ENCODE peak calls at places on chromosomes 6 and 20, in ten cellular contexts. L, A, S, K, D, R, G, Q, Z and J are unnamed samples.

GRCh38 chr20:60040471-60041162 is 82.4 kb downstream of the CDH26 start:
- DNase-seq in L (no peak), A (no peak), S (no peak), K (no peak), D (no peak), R (no peak), G (no peak), Q (no peak), Z (no peak), J (no peak)

GRCh38 chr20:62360854-62361798 is 6.0 kb downstream of the LAMA5 start:
- DNase-seq in L (no peak), A (no peak), S (no peak), K (no peak), D (peak; percentile 66), R (peak; percentile 39), G (no peak), Q (no peak), Z (no peak), J (no peak)

GRCh38 chr20:23646106-23646958 is 8.6 kb upstream of the CST3 start:
- DNase-seq in L (no peak), A (no peak), S (no peak), K (no peak), D (no peak), R (no peak), G (no peak), Q (no peak), Z (no peak), J (no peak)

GRCh38 chr6:92201618-92202017 is 1217.7 kb downstream of the EPHA7 start:
- DNase-seq in L (no peak), A (no peak), S (no peak), K (no peak), D (no peak), R (no peak), G (no peak), Q (no peak), Z (no peak), J (no peak)

GRCh38 chr6:157264701-157265100 is 58.6 kb downstream of the TMEM242 start:
- DNase-seq in L (peak; percentile 38), A (no peak), S (peak; percentile 56), K (no peak), D (no peak), R (no peak), G (no peak), Q (no peak), Z (no peak), J (no peak)

GRCh38 chr6:154134471-154135147 is 95.6 kb downstream of the OPRM1 start:
- DNase-seq in L (no peak), A (no peak), S (no peak), K (no peak), D (no peak), R (no peak), G (no peak), Q (no peak), Z (no peak), J (no peak)

GRCh38 chr6:150894935-150895686 is 29.6 kb downstream of the MTHFD1L start:
- DNase-seq in L (no peak), A (no peak), S (no peak), K (peak; percentile 61), D (no peak), R (no peak), G (no peak), Q (no peak), Z (no peak), J (peak; percentile 46)

GRCh38 chr6:166325383-166326042 is 16.8 kb downstream of the SFT2D1 start:
- DNase-seq in L (no peak), A (no peak), S (no peak), K (peak; percentile 43), D (no peak), R (no peak), G (no peak), Q (no peak), Z (no peak), J (no peak)

GRCh38 chr6:32973144-32973854 is 4.9 kb downstream of the BRD2 start:
- DNase-seq in L (peak; percentile 68), A (peak; percentile 60), S (peak; percentile 39), K (no peak), D (no peak), R (no peak), G (no peak), Q (no peak), Z (no peak), J (peak; percentile 69)

GRCh38 chr6:17394192-17394611 is 807 bp downstream of the CAP2 start:
- DNase-seq in L (peak; percentile 47), A (peak; percentile 55), S (peak; percentile 46), K (no peak), D (no peak), R (peak; percentile 50), G (peak; percentile 83), Q (no peak), Z (no peak), J (no peak)

GRCh38 chr6:145206247-145206907 is 528.9 kb downstream of the EPM2A start:
- DNase-seq in L (no peak), A (peak; percentile 34), S (no peak), K (no peak), D (no peak), R (no peak), G (no peak), Q (no peak), Z (no peak), J (no peak)

GRCh38 chr20:15703171-15703911 is 869.9 kb downstream of the KIF16B start:
- DNase-seq in L (no peak), A (no peak), S (no peak), K (no peak), D (no peak), R (no peak), G (no peak), Q (no peak), Z (no peak), J (no peak)

GRCh38 chr6:53410508-53411258 is 61.9 kb upstream of the ELOVL5 start:
- DNase-seq in L (peak; percentile 79), A (peak; percentile 52), S (no peak), K (peak; percentile 37), D (peak; percentile 68), R (peak; percentile 19), G (no peak), Q (no peak), Z (no peak), J (peak; percentile 54)

GRCh38 chr6:18492957-18493356 is 105.8 kb downstream of the RNF144B start:
- DNase-seq in L (no peak), A (no peak), S (no peak), K (no peak), D (no peak), R (no peak), G (no peak), Q (no peak), Z (no peak), J (no peak)

DNA sequence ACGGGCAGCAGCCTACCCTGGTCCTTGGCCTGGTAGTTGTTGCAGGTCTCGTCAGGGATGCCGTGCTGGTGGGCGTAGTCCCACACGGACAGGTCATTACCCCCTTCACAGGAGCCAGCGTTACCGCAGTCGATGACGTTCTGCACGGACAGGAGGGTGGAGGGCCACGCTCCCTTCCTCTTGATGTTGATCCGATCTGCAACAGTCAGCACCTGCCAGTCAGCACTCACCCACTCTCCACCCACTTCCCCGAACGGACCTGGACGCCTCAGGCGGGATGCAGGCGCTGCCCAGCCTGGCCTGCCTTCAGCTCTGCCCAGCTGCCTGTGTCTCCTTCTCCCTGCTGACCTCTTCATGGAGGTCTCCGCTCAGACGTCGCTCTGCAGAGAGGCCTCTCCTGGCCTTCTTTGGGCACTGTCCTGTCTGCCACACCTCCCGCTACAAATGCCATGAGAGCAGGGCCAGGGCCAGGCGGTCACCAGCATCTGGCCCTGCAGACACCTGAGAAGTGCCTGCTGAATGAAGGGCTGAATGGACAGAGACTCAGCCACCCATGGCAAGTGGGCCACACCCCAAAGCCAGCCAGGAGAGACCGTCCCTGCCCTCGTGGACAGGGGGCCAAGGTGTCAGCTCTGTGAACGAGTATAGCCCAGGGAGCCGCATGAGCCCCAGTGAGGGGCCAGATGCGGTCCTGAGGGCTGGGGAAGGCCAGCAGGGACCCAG is 5.4 kb downstream of the CTSZ start:
- DNase-seq in L (no peak), A (no peak), S (no peak), K (no peak), D (no peak), R (no peak), G (no peak), Q (no peak), Z (no peak), J (no peak)
- TF ChIP-seq POLR2A in L (no peak), A (no peak), S (no peak), K (peak; percentile 54), D (no peak), R (no peak), G (no peak), Q (no peak), Z (no peak), J (no peak)

GRCh38 chr20:53738039-53738944 is 144.7 kb upstream of the ZNF217 start:
- DNase-seq in L (peak; percentile 87), A (peak; percentile 52), S (peak; percentile 94), K (no peak), D (peak; percentile 68), R (peak; percentile 25), G (peak; percentile 82), Q (peak; percentile 84), Z (no peak), J (peak; percentile 45)
- TF ChIP-seq POLR2A in L (peak; percentile 78), A (peak; percentile 29), S (peak; percentile 76), K (no peak), D (no peak), R (no peak), G (peak; percentile 54), Q (peak; percentile 14), Z (no peak), J (no peak)

GRCh38 chr20:3251806-3252205 is 12.8 kb upstream of the SLC4A11 start:
- DNase-seq in L (no peak), A (peak; percentile 75), S (no peak), K (no peak), D (no peak), R (no peak), G (no peak), Q (no peak), Z (no peak), J (no peak)
- TF ChIP-seq POLR2A in L (no peak), A (no peak), S (no peak), K (no peak), D (no peak), R (no peak), G (no peak), Q (no peak), Z (no peak), J (no peak)

GRCh38 chr20:50389437-50389807 is 120.8 kb upstream of the PTPN1 start:
- DNase-seq in L (no peak), A (peak; percentile 88), S (no peak), K (no peak), D (no peak), R (no peak), G (no peak), Q (no peak), Z (no peak), J (no peak)
- TF ChIP-seq POLR2A in L (no peak), A (peak; percentile 72), S (no peak), K (no peak), D (peak; percentile 39), R (no peak), G (no peak), Q (no peak), Z (no peak), J (no peak)

GRCh38 chr20:36065427-36065998 is 89.0 kb upstream of the EPB41L1 start:
- DNase-seq in L (no peak), A (no peak), S (no peak), K (no peak), D (no peak), R (no peak), G (no peak), Q (no peak), Z (no peak), J (no peak)
- TF ChIP-seq POLR2A in L (no peak), A (no peak), S (no peak), K (no peak), D (no peak), R (no peak), G (no peak), Q (no peak), Z (no peak), J (no peak)